ENCODE peak calls at places on chromosomes 12 and 14, in four cellular contexts. P is mesenchymal stem cell, C is left ventricle myocardium inferior, W is fibroblast of pulmonary artery. A is an unnamed sample.
A peak's percentile ranks its signal among the peaks of the same experiment; 100 is the strongest.

GRCh38 chr12:70556179-70556869 is 80.9 kb downstream of the PTPRB start:
- DNase-seq in C (no peak), W (no peak), P (no peak), A (no peak)

GRCh38 chr12:6464531-6464930 is 5.9 kb downstream of the VAMP1 start:
- DNase-seq in W (no peak), P (no peak), C (no peak), A (no peak)

GRCh38 chr12:108193922-108194321 is 64.8 kb downstream of the WSCD2 start:
- DNase-seq in W (peak; percentile 16), P (no peak), C (no peak), A (no peak)

GRCh38 chr12:6542209-6543009 is 8.1 kb downstream of the GAPDH start:
- DNase-seq in W (no peak), P (no peak), C (no peak), A (no peak)

GRCh38 chr12:124616394-124617343 is 49.3 kb upstream of the NCOR2 start:
- DNase-seq in C (no peak), W (no peak), P (no peak), A (no peak)

GRCh38 chr12:52687527-52688385 is 7.5 kb upstream of the KRT1 start:
- DNase-seq in W (no peak), C (no peak), P (no peak), A (no peak)

GRCh38 chr14:55609681-55610080 is 29.7 kb downstream of the KTN1 start:
- DNase-seq in W (peak; percentile 65), C (no peak), P (peak; percentile 36), A (no peak)

GRCh38 chr12:130336723-130337475 is 788 bp upstream of the PIWIL1 start:
- DNase-seq in P (no peak), W (no peak), C (no peak), A (no peak)

GRCh38 chr12:27530157-27530922 is 6.3 kb downstream of the PPFIBP1 start:
- DNase-seq in P (no peak), C (no peak), W (no peak), A (no peak)

GRCh38 chr14:104787736-104788532 is 7.6 kb downstream of the AKT1 start:
- DNase-seq in P (no peak), C (peak; percentile 53), W (no peak), A (no peak)

GRCh38 chr12:88142610-88142991 is 494 bp downstream of the TMTC3 start:
- DNase-seq in W (no peak), P (no peak), C (peak; percentile 26), A (no peak)

GRCh38 chr12:123571343-123571813 is 13.0 kb upstream of the TMED2 start:
- DNase-seq in C (peak; percentile 40), P (peak; percentile 89), W (peak; percentile 82), A (peak; percentile 76)

GRCh38 chr12:14810953-14811483 is 3.0 kb downstream of the SMCO3 start:
- DNase-seq in W (peak; percentile 62), P (peak; percentile 39), C (no peak), A (no peak)

GRCh38 chr12:48184549-48184922 is 1.1 kb downstream of the CCDC184 start:
- DNase-seq in P (no peak), W (no peak), C (no peak), A (no peak)
- H3K4me3 ChIP-seq in P (peak overlapping the region; percentile 95), W (no peak overlapping the region), C (peak overlapping the region; percentile 82), A (peak overlapping the region; percentile 93)

GRCh38 chr12:2719405-2719804 is 75.4 kb upstream of the FKBP4 start:
- DNase-seq in P (peak; percentile 7), C (no peak), W (no peak), A (no peak)
- H3K4me3 ChIP-seq in P (no peak overlapping the region), C (no peak overlapping the region), W (no peak overlapping the region), A (no peak overlapping the region)

DNA sequence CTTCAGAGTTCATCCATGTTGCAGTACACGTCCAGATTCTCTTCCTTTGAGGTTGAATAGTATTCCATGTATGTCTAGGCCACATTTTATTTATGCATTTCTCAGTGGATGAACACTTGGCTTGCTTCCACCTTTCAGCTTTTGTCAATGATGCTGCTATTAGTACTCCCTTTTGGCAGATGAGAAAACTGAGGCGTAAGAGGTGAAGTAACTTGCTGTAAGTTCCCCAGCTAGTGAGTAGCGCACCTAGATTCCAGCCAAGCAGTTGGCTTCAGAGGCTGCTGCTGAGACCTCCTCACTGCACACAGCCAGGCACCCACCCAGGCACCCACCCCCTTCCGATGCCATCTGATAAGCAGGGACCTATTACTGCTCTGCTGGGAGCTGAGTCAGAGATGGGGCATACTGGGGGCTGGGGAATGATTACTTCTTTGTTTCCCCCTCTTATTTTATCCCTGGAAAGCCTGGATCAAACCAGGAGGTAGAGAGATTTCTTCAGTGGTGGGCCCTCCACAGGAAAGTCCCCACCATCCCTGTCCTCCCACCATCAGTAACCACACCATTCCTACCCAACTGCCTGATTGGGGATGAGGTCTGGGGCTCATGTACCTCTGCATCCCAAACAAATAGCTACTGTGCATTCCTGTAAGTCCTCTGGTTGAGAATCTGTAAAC is 234.6 kb downstream of the PCNX1 start:
- DNase-seq in W (peak; percentile 64), C (no peak), P (peak; percentile 62), A (no peak)
- H3K4me3 ChIP-seq in W (peak overlapping the region; percentile 9), C (no peak overlapping the region), P (no peak overlapping the region), A (no peak overlapping the region)

GRCh38 chr12:4267904-4268548 is 5.5 kb upstream of the CCND2 start:
- DNase-seq in P (peak; percentile 32), W (no peak), C (no peak), A (no peak)
- H3K4me3 ChIP-seq in P (peak overlapping the region; percentile 74), W (no peak overlapping the region), C (peak overlapping the region; percentile 86), A (peak overlapping the region; percentile 96)

GRCh38 chr12:76028649-76029277 is 2.8 kb downstream of the PHLDA1 start:
- DNase-seq in C (no peak), W (peak; percentile 36), P (peak; percentile 48), A (no peak)
- H3K4me3 ChIP-seq in C (peak overlapping the region; percentile 90), W (peak overlapping the region; percentile 94), P (peak overlapping the region; percentile 91), A (peak overlapping the region; percentile 78)

DNA sequence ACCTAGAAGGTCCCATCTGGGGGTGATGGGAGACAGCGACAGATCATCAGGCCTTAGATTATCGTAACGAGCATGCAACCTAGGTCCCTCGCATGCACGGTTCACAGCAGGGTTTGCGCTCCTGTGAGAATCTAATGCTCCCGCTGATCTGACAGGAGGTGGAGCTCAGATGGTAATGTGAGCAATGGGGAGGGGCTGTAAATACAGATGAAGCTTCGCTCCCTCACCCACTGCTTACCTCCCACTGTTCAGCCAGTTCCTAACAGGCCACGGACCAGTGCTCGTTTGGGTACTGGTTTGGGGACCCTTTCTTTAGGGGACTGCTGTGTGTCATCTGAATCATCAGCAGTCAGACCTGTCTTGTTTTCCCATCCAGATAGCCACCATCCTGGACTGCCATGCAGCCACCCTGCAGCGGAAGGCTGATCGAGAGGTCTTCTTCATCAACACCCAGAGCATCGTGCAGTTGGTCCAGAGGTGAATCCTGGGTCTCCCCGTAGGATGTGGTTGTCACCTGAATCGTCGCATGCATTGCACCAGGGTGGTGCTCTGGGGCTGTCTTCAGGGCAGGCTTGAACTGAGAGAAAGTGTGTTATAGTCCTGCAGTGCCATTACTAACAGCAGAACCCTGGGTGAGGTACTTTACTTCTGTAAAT is 96.2 kb downstream of the ACACB start:
- DNase-seq in C (no peak), W (no peak), P (no peak), A (no peak)
- H3K4me3 ChIP-seq in C (no peak overlapping the region), W (no peak overlapping the region), P (no peak overlapping the region), A (no peak overlapping the region)

GRCh38 chr12:111775205-111776193 is 8.8 kb downstream of the ALDH2 start:
- DNase-seq in W (peak; percentile 97), C (peak; percentile 88), P (peak; percentile 90), A (peak; percentile 86)

GRCh38 chr12:111776836-111777344 is 10.2 kb downstream of the ALDH2 start:
- DNase-seq in P (no peak), C (no peak), W (no peak), A (no peak)

GRCh38 chr12:111769599-111769998 is 2.9 kb downstream of the ALDH2 start:
- DNase-seq in C (no peak), W (no peak), P (no peak), A (no peak)

GRCh38 chr12:111777345-111778045 is 10.8 kb downstream of the ALDH2 start:
- DNase-seq in C (no peak), P (no peak), W (no peak), A (no peak)

DNA sequence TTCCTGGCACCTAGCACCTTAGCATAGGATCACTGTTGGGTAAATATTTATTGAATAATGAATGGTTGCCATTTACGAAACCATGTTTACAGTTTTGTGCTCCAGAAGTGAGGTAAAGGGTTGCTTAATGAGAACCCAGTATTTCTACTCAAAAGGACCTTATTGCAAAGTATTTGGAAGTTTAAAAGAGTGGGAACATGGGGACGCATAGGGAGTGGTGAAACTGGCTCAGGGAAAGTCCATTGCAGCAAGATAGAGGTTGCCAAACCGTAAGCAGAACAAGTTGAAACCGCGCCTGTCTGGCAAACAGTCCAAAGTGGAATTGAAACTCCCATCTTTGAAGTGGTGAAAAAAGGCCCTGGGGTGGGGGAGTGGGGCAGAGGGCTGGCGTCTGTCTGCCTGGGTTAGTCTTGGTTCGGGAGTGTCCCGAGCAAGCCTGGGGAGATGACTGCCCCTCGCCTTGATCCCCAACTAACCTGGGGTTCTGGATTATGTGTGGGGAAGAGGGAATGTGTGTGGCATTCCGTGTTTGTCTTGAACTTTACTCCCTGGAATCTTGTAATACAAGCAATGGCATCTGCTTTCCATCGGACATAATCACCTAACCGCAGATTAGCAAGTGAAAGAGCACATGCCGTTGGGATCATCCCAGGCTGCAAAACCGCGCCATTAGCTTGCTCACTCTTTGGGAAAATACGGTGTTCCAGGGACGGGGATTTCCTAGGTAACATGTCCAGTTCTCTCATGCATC is 7.2 kb downstream of the ALDH2 start:
- DNase-seq in W (peak; percentile 93), C (peak; percentile 72), P (peak; percentile 96), A (peak; percentile 82)
- H3K4me3 ChIP-seq in W (peak overlapping the region; percentile 21), C (peak overlapping the region; percentile 40), P (peak overlapping the region; percentile 48), A (peak overlapping the region; percentile 54)

DNA sequence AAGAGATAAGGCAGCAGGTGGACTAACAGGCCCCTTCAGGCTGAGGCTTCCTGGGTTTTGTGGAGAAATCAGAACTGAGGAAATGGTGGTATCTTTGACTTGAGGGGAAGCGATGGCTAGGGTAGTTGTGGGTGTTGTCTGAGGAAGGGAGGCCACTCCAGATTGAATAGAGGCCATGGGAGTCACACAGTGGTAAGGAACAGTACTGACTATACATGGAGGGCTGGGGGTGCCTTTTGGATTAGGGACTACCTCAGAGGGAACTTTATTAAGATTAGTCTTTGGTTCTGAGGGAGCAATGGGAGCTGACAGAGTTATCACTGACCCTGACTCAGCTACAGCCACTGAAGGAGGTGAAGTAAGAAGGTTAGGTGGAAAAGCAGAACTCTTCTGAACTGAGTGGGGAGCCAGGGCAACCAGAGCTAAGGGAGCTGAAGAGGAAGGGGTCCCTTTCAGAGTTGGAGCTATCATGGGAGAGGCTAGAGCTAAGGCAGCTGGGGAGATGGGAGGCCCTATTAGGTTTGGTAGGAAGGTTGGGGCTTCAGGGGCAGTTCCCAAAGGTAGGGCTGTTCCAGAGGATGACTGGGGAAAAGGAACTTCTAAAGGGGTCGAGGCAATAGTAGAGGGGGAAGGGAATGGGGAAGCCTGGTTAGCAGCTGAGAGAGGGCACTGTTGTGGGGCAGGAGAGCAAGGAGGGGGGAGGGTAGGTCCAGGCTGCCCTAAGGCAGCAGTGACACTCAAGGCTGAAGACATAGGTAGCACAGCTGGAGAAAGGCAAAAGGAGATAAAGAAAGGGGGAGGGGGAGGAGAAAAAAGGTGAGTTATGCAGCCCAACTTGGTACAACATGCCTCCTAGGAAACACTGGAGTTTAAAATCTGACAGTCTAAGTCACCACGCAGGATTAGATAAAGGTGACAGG is 4.1 kb downstream of the NACA start:
- DNase-seq in P (no peak), W (no peak), C (no peak), A (no peak)
- H3K4me3 ChIP-seq in P (peak overlapping the region; percentile 97), W (peak overlapping the region; percentile 20), C (peak overlapping the region; percentile 82), A (peak overlapping the region; percentile 76)